ENCODE peak calls at places on chromosomes 11 and 22, in six cellular contexts. One of them, this sample, is unnamed.
A peak's percentile ranks its signal among the peaks of the same experiment; 100 is the strongest.

GRCh38 chr22:29251981-29252978 is 15.5 kb downstream of the RHBDD3 start:
- DNase-seq in stomach: peak; percentile 17
- DNase-seq in NCI-H510A treated with DMSO at 0.1 percent for 48 hours: no peak
- DNase-seq in body of pancreas: no peak
- DNase-seq in CD8-positive, alpha-beta memory T cell: no peak
- DNase-seq in dermis blood vessel endothelial cell: no peak
- DNase-seq in this sample: peak; percentile 12

GRCh38 chr11:82720267-82720666 is 13.4 kb downstream of the FAM181B start:
- DNase-seq in stomach: no peak
- DNase-seq in NCI-H510A treated with DMSO at 0.1 percent for 48 hours: no peak
- DNase-seq in body of pancreas: no peak
- DNase-seq in CD8-positive, alpha-beta memory T cell: no peak
- DNase-seq in dermis blood vessel endothelial cell: peak; percentile 36
- DNase-seq in this sample: no peak

GRCh38 chr22:25120093-25120561 is 79.5 kb upstream of the CRYBB3 start:
- DNase-seq in stomach: peak; percentile 77
- DNase-seq in NCI-H510A treated with DMSO at 0.1 percent for 48 hours: no peak
- DNase-seq in body of pancreas: peak; percentile 88
- DNase-seq in CD8-positive, alpha-beta memory T cell: no peak
- DNase-seq in dermis blood vessel endothelial cell: peak; percentile 68
- DNase-seq in this sample: peak; percentile 70

GRCh38 chr22:31891366-31892079 is 52.8 kb upstream of the YWHAH start:
- DNase-seq in stomach: no peak
- DNase-seq in NCI-H510A treated with DMSO at 0.1 percent for 48 hours: peak; percentile 1
- DNase-seq in body of pancreas: no peak
- DNase-seq in CD8-positive, alpha-beta memory T cell: no peak
- DNase-seq in dermis blood vessel endothelial cell: no peak
- DNase-seq in this sample: no peak

GRCh38 chr11:111540114-111540920 is at the start of gene LAYN:
- DNase-seq in stomach: peak; percentile 28
- DNase-seq in NCI-H510A treated with DMSO at 0.1 percent for 48 hours: peak; percentile 35
- DNase-seq in body of pancreas: peak; percentile 25
- DNase-seq in CD8-positive, alpha-beta memory T cell: peak; percentile 10
- DNase-seq in dermis blood vessel endothelial cell: peak; percentile 32
- DNase-seq in this sample: peak; percentile 64

GRCh38 chr22:24189249-24190158 is 8.2 kb downstream of the SUSD2 start:
- DNase-seq in stomach: peak; percentile 84
- DNase-seq in NCI-H510A treated with DMSO at 0.1 percent for 48 hours: peak; percentile 38
- DNase-seq in body of pancreas: peak; percentile 75
- DNase-seq in CD8-positive, alpha-beta memory T cell: no peak
- DNase-seq in dermis blood vessel endothelial cell: peak; percentile 83
- DNase-seq in this sample: peak; percentile 24

GRCh38 chr11:119218141-119218878 is 12.2 kb downstream of the CBL start:
- DNase-seq in stomach: no peak
- DNase-seq in NCI-H510A treated with DMSO at 0.1 percent for 48 hours: no peak
- DNase-seq in body of pancreas: no peak
- DNase-seq in CD8-positive, alpha-beta memory T cell: no peak
- DNase-seq in dermis blood vessel endothelial cell: peak; percentile 72
- DNase-seq in this sample: no peak

GRCh38 chr11:9550209-9550628 is 23.3 kb upstream of the WEE1 start:
- DNase-seq in stomach: no peak
- DNase-seq in NCI-H510A treated with DMSO at 0.1 percent for 48 hours: no peak
- DNase-seq in body of pancreas: no peak
- DNase-seq in CD8-positive, alpha-beta memory T cell: no peak
- DNase-seq in dermis blood vessel endothelial cell: no peak
- DNase-seq in this sample: no peak

GRCh38 chr11:27524155-27524554 is 17.6 kb upstream of the LIN7C start:
- DNase-seq in stomach: no peak
- DNase-seq in NCI-H510A treated with DMSO at 0.1 percent for 48 hours: no peak
- DNase-seq in body of pancreas: no peak
- DNase-seq in CD8-positive, alpha-beta memory T cell: no peak
- DNase-seq in dermis blood vessel endothelial cell: no peak
- DNase-seq in this sample: no peak

GRCh38 chr22:46446799-46447198 is 90.6 kb downstream of the CELSR1 start:
- DNase-seq in stomach: no peak
- DNase-seq in NCI-H510A treated with DMSO at 0.1 percent for 48 hours: no peak
- DNase-seq in body of pancreas: no peak
- DNase-seq in CD8-positive, alpha-beta memory T cell: no peak
- DNase-seq in dermis blood vessel endothelial cell: no peak
- DNase-seq in this sample: no peak

GRCh38 chr11:126114486-126115252 is 52.0 kb upstream of the CDON start:
- DNase-seq in stomach: no peak
- DNase-seq in NCI-H510A treated with DMSO at 0.1 percent for 48 hours: peak; percentile 74
- DNase-seq in body of pancreas: no peak
- DNase-seq in CD8-positive, alpha-beta memory T cell: no peak
- DNase-seq in dermis blood vessel endothelial cell: no peak
- DNase-seq in this sample: no peak

GRCh38 chr11:122656073-122656630 is 630 bp downstream of the UBASH3B start:
- DNase-seq in stomach: peak; percentile 38
- DNase-seq in NCI-H510A treated with DMSO at 0.1 percent for 48 hours: no peak
- DNase-seq in body of pancreas: peak; percentile 38
- DNase-seq in CD8-positive, alpha-beta memory T cell: peak; percentile 20
- DNase-seq in dermis blood vessel endothelial cell: peak; percentile 84
- DNase-seq in this sample: peak; percentile 45

GRCh38 chr22:20319041-20319744 is 667 bp downstream of the DGCR6L start:
- DNase-seq in stomach: peak; percentile 24
- DNase-seq in NCI-H510A treated with DMSO at 0.1 percent for 48 hours: no peak
- DNase-seq in body of pancreas: no peak
- DNase-seq in CD8-positive, alpha-beta memory T cell: no peak
- DNase-seq in dermis blood vessel endothelial cell: peak; percentile 34
- DNase-seq in this sample: peak; percentile 42